ENCODE peak calls at places on chromosome 7, in five cellular contexts. One of them, this sample, is unnamed.

GRCh38 chr7:16266877-16267276 is 154.5 kb downstream of the CRPPA start:
- DNase-seq in GM12892: no peak
- DNase-seq in Ammon's horn: no peak
- DNase-seq in effector memory CD8-positive, alpha-beta T cell: no peak
- DNase-seq in NCI-H748 treated with DMSO at 0.1 percent for 48 hours: no peak
- DNase-seq in this sample: no peak

GRCh38 chr7:95933618-95934017 is 161.3 kb downstream of the DYNC1I1 start:
- DNase-seq in GM12892: no peak
- DNase-seq in Ammon's horn: no peak
- DNase-seq in effector memory CD8-positive, alpha-beta T cell: no peak
- DNase-seq in NCI-H748 treated with DMSO at 0.1 percent for 48 hours: peak; percentile 94
- DNase-seq in this sample: no peak

GRCh38 chr7:38863609-38864291 is 45.2 kb downstream of the VPS41 start:
- DNase-seq in GM12892: no peak
- DNase-seq in Ammon's horn: no peak
- DNase-seq in effector memory CD8-positive, alpha-beta T cell: no peak
- DNase-seq in NCI-H748 treated with DMSO at 0.1 percent for 48 hours: peak; percentile 41
- DNase-seq in this sample: no peak

GRCh38 chr7:50069613-50070012 is 23.4 kb downstream of the ZPBP start:
- DNase-seq in GM12892: no peak
- DNase-seq in Ammon's horn: peak; percentile 35
- DNase-seq in effector memory CD8-positive, alpha-beta T cell: no peak
- DNase-seq in NCI-H748 treated with DMSO at 0.1 percent for 48 hours: no peak
- DNase-seq in this sample: no peak

GRCh38 chr7:52838981-52839411 is 196.4 kb upstream of the POM121L12 start:
- DNase-seq in GM12892: no peak
- DNase-seq in Ammon's horn: no peak
- DNase-seq in effector memory CD8-positive, alpha-beta T cell: no peak
- DNase-seq in NCI-H748 treated with DMSO at 0.1 percent for 48 hours: no peak
- DNase-seq in this sample: no peak

GRCh38 chr7:11807000-11807399 is 25.0 kb downstream of the THSD7A start:
- DNase-seq in GM12892: no peak
- DNase-seq in Ammon's horn: no peak
- DNase-seq in effector memory CD8-positive, alpha-beta T cell: no peak
- DNase-seq in NCI-H748 treated with DMSO at 0.1 percent for 48 hours: no peak
- DNase-seq in this sample: no peak

GRCh38 chr7:362416-363096 is 72.6 kb downstream of the FOXL3 start:
- DNase-seq in GM12892: no peak
- DNase-seq in Ammon's horn: peak; percentile 32
- DNase-seq in effector memory CD8-positive, alpha-beta T cell: peak; percentile 18
- DNase-seq in NCI-H748 treated with DMSO at 0.1 percent for 48 hours: no peak
- DNase-seq in this sample: no peak

GRCh38 chr7:11831383-11831726 is 643 bp downstream of the THSD7A start:
- DNase-seq in GM12892: no peak
- DNase-seq in Ammon's horn: no peak
- DNase-seq in effector memory CD8-positive, alpha-beta T cell: no peak
- DNase-seq in NCI-H748 treated with DMSO at 0.1 percent for 48 hours: peak; percentile 43
- DNase-seq in this sample: no peak

GRCh38 chr7:151780626-151781025 is 96.3 kb downstream of the PRKAG2 start:
- DNase-seq in GM12892: no peak
- DNase-seq in Ammon's horn: no peak
- DNase-seq in effector memory CD8-positive, alpha-beta T cell: no peak
- DNase-seq in NCI-H748 treated with DMSO at 0.1 percent for 48 hours: no peak
- DNase-seq in this sample: no peak

GRCh38 chr7:122719010-122719578 is 16.4 kb upstream of the RNF148 start:
- DNase-seq in GM12892: no peak
- DNase-seq in Ammon's horn: no peak
- DNase-seq in effector memory CD8-positive, alpha-beta T cell: no peak
- DNase-seq in NCI-H748 treated with DMSO at 0.1 percent for 48 hours: no peak
- DNase-seq in this sample: no peak

GRCh38 chr7:13262929-13263530 is 575.6 kb downstream of the ARL4A start:
- DNase-seq in GM12892: no peak
- DNase-seq in Ammon's horn: peak; percentile 62
- DNase-seq in effector memory CD8-positive, alpha-beta T cell: no peak
- DNase-seq in NCI-H748 treated with DMSO at 0.1 percent for 48 hours: peak; percentile 38
- DNase-seq in this sample: no peak

GRCh38 chr7:67598469-67598868 is 601.8 kb downstream of the TYW1 start:
- DNase-seq in GM12892: no peak
- DNase-seq in Ammon's horn: no peak
- DNase-seq in effector memory CD8-positive, alpha-beta T cell: no peak
- DNase-seq in NCI-H748 treated with DMSO at 0.1 percent for 48 hours: no peak
- DNase-seq in this sample: no peak

GRCh38 chr7:25831901-25832411 is 320.0 kb upstream of the NFE2L3 start:
- DNase-seq in GM12892: no peak
- DNase-seq in Ammon's horn: no peak
- DNase-seq in effector memory CD8-positive, alpha-beta T cell: no peak
- DNase-seq in NCI-H748 treated with DMSO at 0.1 percent for 48 hours: no peak
- DNase-seq in this sample: no peak

GRCh38 chr7:44541-44896 is 147.9 kb upstream of the FAM20C start:
- DNase-seq in GM12892: no peak
- DNase-seq in Ammon's horn: no peak
- DNase-seq in effector memory CD8-positive, alpha-beta T cell: no peak
- DNase-seq in NCI-H748 treated with DMSO at 0.1 percent for 48 hours: no peak
- DNase-seq in this sample: no peak

GRCh38 chr7:136009488-136010079 is 32.4 kb upstream of the MTPN start:
- DNase-seq in GM12892: no peak
- DNase-seq in Ammon's horn: peak; percentile 33
- DNase-seq in effector memory CD8-positive, alpha-beta T cell: peak; percentile 22
- DNase-seq in NCI-H748 treated with DMSO at 0.1 percent for 48 hours: peak; percentile 56
- DNase-seq in this sample: peak; percentile 9

GRCh38 chr7:25696565-25696964 is 455.4 kb upstream of the NFE2L3 start:
- DNase-seq in GM12892: no peak
- DNase-seq in Ammon's horn: no peak
- DNase-seq in effector memory CD8-positive, alpha-beta T cell: no peak
- DNase-seq in NCI-H748 treated with DMSO at 0.1 percent for 48 hours: no peak
- DNase-seq in this sample: no peak

GRCh38 chr7:2313450-2314208 is 612 bp downstream of the SNX8 start:
- DNase-seq in GM12892: peak; percentile 36
- DNase-seq in Ammon's horn: no peak
- DNase-seq in effector memory CD8-positive, alpha-beta T cell: no peak
- DNase-seq in NCI-H748 treated with DMSO at 0.1 percent for 48 hours: no peak
- DNase-seq in this sample: no peak

GRCh38 chr7:137151056-137151731 is 192.3 kb downstream of the PTN start:
- DNase-seq in GM12892: no peak
- DNase-seq in Ammon's horn: no peak
- DNase-seq in effector memory CD8-positive, alpha-beta T cell: no peak
- DNase-seq in NCI-H748 treated with DMSO at 0.1 percent for 48 hours: no peak
- DNase-seq in this sample: no peak

GRCh38 chr7:96414931-96415292 is 93.0 kb upstream of the SLC25A13 start:
- DNase-seq in GM12892: no peak
- DNase-seq in Ammon's horn: peak; percentile 76
- DNase-seq in effector memory CD8-positive, alpha-beta T cell: peak; percentile 2
- DNase-seq in NCI-H748 treated with DMSO at 0.1 percent for 48 hours: peak; percentile 91
- DNase-seq in this sample: peak; percentile 12

GRCh38 chr7:43869898-43870240 is 552 bp upstream of the MRPS24 start:
- DNase-seq in GM12892: no peak
- DNase-seq in Ammon's horn: peak; percentile 40
- DNase-seq in effector memory CD8-positive, alpha-beta T cell: no peak
- DNase-seq in NCI-H748 treated with DMSO at 0.1 percent for 48 hours: no peak
- DNase-seq in this sample: no peak

GRCh38 chr7:114298011-114298410 is 116.6 kb upstream of the FOXP2 start:
- DNase-seq in GM12892: no peak
- DNase-seq in Ammon's horn: no peak
- DNase-seq in effector memory CD8-positive, alpha-beta T cell: no peak
- DNase-seq in NCI-H748 treated with DMSO at 0.1 percent for 48 hours: no peak
- DNase-seq in this sample: no peak

GRCh38 chr7:31747553-31747952 is 60.5 kb downstream of the PPP1R17 start:
- DNase-seq in GM12892: no peak
- DNase-seq in Ammon's horn: no peak
- DNase-seq in effector memory CD8-positive, alpha-beta T cell: no peak
- DNase-seq in NCI-H748 treated with DMSO at 0.1 percent for 48 hours: no peak
- DNase-seq in this sample: no peak

GRCh38 chr7:133602291-133602690 is 349.4 kb downstream of the EXOC4 start:
- DNase-seq in GM12892: no peak
- DNase-seq in Ammon's horn: peak; percentile 16
- DNase-seq in effector memory CD8-positive, alpha-beta T cell: no peak
- DNase-seq in NCI-H748 treated with DMSO at 0.1 percent for 48 hours: no peak
- DNase-seq in this sample: no peak

GRCh38 chr7:2529161-2530075 is 9.8 kb downstream of the LFNG start:
- DNase-seq in GM12892: peak; percentile 63
- DNase-seq in Ammon's horn: peak; percentile 76
- DNase-seq in effector memory CD8-positive, alpha-beta T cell: peak; percentile 57
- DNase-seq in NCI-H748 treated with DMSO at 0.1 percent for 48 hours: no peak
- DNase-seq in this sample: no peak

GRCh38 chr7:47153571-47153970 is 428.3 kb downstream of the TNS3 start:
- DNase-seq in GM12892: no peak
- DNase-seq in Ammon's horn: no peak
- DNase-seq in effector memory CD8-positive, alpha-beta T cell: no peak
- DNase-seq in NCI-H748 treated with DMSO at 0.1 percent for 48 hours: peak; percentile 79
- DNase-seq in this sample: no peak

GRCh38 chr7:129569811-129570215 is 41.7 kb upstream of the NRF1 start:
- DNase-seq in GM12892: no peak
- DNase-seq in Ammon's horn: no peak
- DNase-seq in effector memory CD8-positive, alpha-beta T cell: no peak
- DNase-seq in NCI-H748 treated with DMSO at 0.1 percent for 48 hours: no peak
- DNase-seq in this sample: no peak

GRCh38 chr7:152336754-152337368 is 98.9 kb downstream of the KMT2C start:
- DNase-seq in GM12892: no peak
- DNase-seq in Ammon's horn: peak; percentile 64
- DNase-seq in effector memory CD8-positive, alpha-beta T cell: peak; percentile 16
- DNase-seq in NCI-H748 treated with DMSO at 0.1 percent for 48 hours: peak; percentile 44
- DNase-seq in this sample: no peak

GRCh38 chr7:55370001-55370400 is 4.9 kb downstream of the LANCL2 start:
- DNase-seq in GM12892: no peak
- DNase-seq in Ammon's horn: no peak
- DNase-seq in effector memory CD8-positive, alpha-beta T cell: no peak
- DNase-seq in NCI-H748 treated with DMSO at 0.1 percent for 48 hours: no peak
- DNase-seq in this sample: no peak

GRCh38 chr7:28973591-28973990 is 15.5 kb upstream of the TRIL start:
- DNase-seq in GM12892: no peak
- DNase-seq in Ammon's horn: no peak
- DNase-seq in effector memory CD8-positive, alpha-beta T cell: no peak
- DNase-seq in NCI-H748 treated with DMSO at 0.1 percent for 48 hours: no peak
- DNase-seq in this sample: no peak

This sample was measured in GM19239.